ENCODE peak calls at places on chromosome 9, in seven cellular contexts. R is neuronal stem cell, P is MM.1S, B is endothelial cell of umbilical vein, H is mesendoderm, F is GM23248, Y is OCI-LY7. D is an unnamed sample.

GRCh38 chr9:68844623-68845612 is 139.9 kb downstream of the PIP5K1B start:
- DNase-seq in F (peak; percentile 36), B (peak; percentile 15), R (no peak), P (peak; percentile 74), Y (peak; percentile 67), H (peak; percentile 65), D (peak; percentile 75)

GRCh38 chr9:130912932-130913598 is 16.5 kb upstream of the QRFP start:
- DNase-seq in B (peak; percentile 37), F (peak; percentile 96), Y (no peak), H (no peak), R (no peak), P (no peak), D (no peak)

GRCh38 chr9:77877976-77878375 is 153.6 kb downstream of the GNAQ start:
- DNase-seq in R (no peak), Y (no peak), P (no peak), F (no peak), H (no peak), B (no peak), D (no peak)

GRCh38 chr9:124079176-124079925 is 67.8 kb downstream of the LHX2 start:
- DNase-seq in P (no peak), B (peak; percentile 33), Y (no peak), R (no peak), H (peak; percentile 97), F (peak; percentile 75), D (no peak)

GRCh38 chr9:99037768-99038167 is 67.1 kb upstream of the TGFBR1 start:
- DNase-seq in B (no peak), H (no peak), R (no peak), P (no peak), F (peak; percentile 70), Y (no peak), D (no peak)

GRCh38 chr9:36461341-36461740 is 61.3 kb upstream of the RNF38 start:
- DNase-seq in B (no peak), Y (no peak), H (no peak), P (no peak), F (peak; percentile 30), R (no peak), D (no peak)

GRCh38 chr9:114738581-114739316 is 56.8 kb upstream of the TEX48 start:
- DNase-seq in F (peak; percentile 95), Y (peak; percentile 78), P (peak; percentile 71), H (peak; percentile 85), B (peak; percentile 89), R (peak; percentile 60), D (peak; percentile 92)

GRCh38 chr9:95363051-95363841 is 45.7 kb upstream of the FANCC start:
- DNase-seq in R (no peak), F (no peak), P (no peak), B (no peak), H (no peak), Y (no peak), D (no peak)

GRCh38 chr9:127522727-127523126 is 71.4 kb downstream of the LRSAM1 start:
- DNase-seq in Y (no peak), R (no peak), B (no peak), F (peak; percentile 59), H (no peak), P (no peak), D (no peak)

GRCh38 chr9:115013998-115014397 is 83.6 kb upstream of the TNFSF8 start:
- DNase-seq in B (peak; percentile 47), H (peak; percentile 83), R (peak; percentile 57), P (peak; percentile 76), F (peak; percentile 83), Y (peak; percentile 83), D (peak; percentile 88)

GRCh38 chr9:33867747-33868429 is 50.9 kb downstream of the UBE2R2 start:
- DNase-seq in Y (peak; percentile 37), P (no peak), H (no peak), B (peak; percentile 31), F (peak; percentile 71), R (no peak), D (no peak)

DNA sequence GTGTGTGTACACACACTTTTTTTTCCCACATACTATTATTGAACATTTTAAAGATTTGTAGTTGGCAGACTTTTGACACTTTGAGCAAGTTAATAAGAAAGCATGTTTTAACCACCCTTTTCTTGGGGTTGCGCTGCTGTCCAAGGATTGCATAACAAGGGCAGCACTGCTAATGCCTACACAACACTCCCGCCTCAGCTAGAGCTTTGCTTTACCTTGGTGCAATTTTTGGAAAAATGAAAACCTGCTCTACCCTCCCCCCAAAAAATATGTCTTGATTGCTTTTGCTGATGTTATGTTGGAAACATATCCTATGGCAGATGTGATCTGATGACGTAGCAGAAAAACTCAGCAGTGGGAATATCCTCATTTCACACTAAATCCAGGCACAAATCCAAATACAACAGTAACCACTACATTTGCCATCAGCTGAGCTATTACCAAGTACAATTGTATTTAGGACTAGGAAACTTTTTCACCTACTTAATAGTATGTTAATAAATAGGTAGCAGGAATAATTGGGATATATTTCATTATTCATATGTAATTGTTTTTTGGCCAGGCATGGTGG is 51.6 kb downstream of the UBE2R2 start:
- DNase-seq in H (no peak), B (peak; percentile 92), R (no peak), F (peak; percentile 79), P (no peak), Y (no peak), D (no peak)
- H3K4me1 ChIP-seq in H (no peaks in the 10 kb centered on the region), B (peaks cover 12% of the 10 kb centered on the region), R (peaks cover 4% of the 10 kb centered on the region), F (peaks cover 28% of the 10 kb centered on the region), P (no peaks in the 10 kb centered on the region), Y (peaks cover 75% of the 10 kb centered on the region), D (peaks cover 52% of the 10 kb centered on the region)

GRCh38 chr9:38401994-38402393 is 9.5 kb downstream of the ALDH1B1 start:
- DNase-seq in P (no peak), Y (no peak), F (no peak), B (no peak), H (no peak), R (no peak), D (no peak)

GRCh38 chr9:38404314-38404713 is 11.8 kb downstream of the ALDH1B1 start:
- DNase-seq in R (no peak), H (no peak), F (no peak), Y (no peak), P (no peak), B (no peak), D (no peak)

GRCh38 chr9:38408719-38409118 is 15.5 kb downstream of the IGFBPL1 start:
- DNase-seq in Y (no peak), B (no peak), F (no peak), H (no peak), R (no peak), P (no peak), D (no peak)

GRCh38 chr9:38406476-38407186 is 14.1 kb downstream of the ALDH1B1 start:
- DNase-seq in F (no peak), P (no peak), Y (no peak), H (no peak), R (no peak), B (no peak), D (no peak)

GRCh38 chr9:38405841-38406240 is 13.3 kb downstream of the ALDH1B1 start:
- DNase-seq in P (no peak), Y (no peak), R (no peak), H (no peak), B (no peak), F (peak; percentile 47), D (no peak)
- H3K4me2 ChIP-seq in P (no peak overlapping the region), Y (no peak overlapping the region), R (no peak overlapping the region), H (no peak overlapping the region), B (no peak overlapping the region), F (no peak overlapping the region), D (no peak overlapping the region)

DNA sequence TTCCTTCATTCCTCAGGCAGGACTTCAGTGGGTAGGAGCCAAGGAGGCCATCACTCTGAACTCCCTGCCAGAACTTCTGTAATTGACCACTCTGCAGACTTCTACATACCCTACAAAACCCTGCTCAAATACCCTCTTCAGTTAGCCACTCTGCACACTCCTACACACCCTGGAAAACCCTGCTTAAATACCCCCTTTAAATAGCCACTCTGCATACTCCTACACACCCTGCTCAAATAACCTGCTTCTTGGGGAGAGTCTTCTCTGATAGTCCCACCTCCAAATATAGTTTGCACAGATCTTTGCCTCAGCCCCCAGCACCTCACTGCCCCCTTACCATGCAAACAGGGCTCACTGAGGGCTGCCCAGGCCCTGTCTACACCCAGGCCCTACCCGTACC is 18.6 kb upstream of the CARD19 start:
- DNase-seq in F (no peak), H (no peak), P (no peak), Y (no peak), R (no peak), B (no peak), D (no peak)
- H3K36me3 ChIP-seq in F (no peaks in the 10 kb centered on the region), H (no peaks in the 10 kb centered on the region), P (no peaks in the 10 kb centered on the region), Y (peaks cover 70% of the 10 kb centered on the region), R (no peaks in the 10 kb centered on the region), B (no peaks in the 10 kb centered on the region), D (no peaks in the 10 kb centered on the region)

DNA sequence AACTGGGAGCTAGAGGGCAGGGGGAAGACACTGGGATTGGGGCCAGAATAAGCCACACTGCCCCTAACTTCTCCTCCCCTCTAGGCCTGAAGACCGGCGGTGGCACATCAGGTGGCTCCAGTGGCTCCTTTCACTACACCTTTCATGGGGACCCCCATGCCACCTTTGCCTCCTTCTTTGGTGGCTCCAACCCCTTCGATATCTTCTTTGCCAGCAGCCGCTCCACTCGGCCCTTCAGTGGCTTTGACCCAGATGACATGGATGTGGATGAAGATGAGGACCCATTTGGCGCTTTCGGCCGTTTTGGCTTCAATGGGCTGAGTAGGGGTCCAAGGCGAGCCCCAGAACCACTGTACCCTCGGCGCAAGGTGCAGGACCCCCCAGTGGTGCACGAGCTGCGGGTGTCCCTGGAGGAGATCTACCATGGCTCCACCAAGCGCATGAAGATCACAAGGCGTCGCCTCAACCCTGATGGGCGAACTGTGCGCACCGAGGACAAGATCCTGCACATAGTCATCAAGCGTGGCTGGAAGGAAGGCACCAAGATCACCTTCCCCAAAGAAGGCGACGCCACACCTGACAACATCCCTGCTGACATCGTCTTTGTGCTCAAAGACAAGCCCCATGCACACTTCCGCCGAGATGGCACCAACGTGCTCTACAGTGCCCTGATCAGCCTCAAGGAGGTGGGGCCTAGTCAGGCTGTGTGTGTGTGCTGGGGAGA is 6.8 kb downstream of the DNAJB5 start:
- DNase-seq in P (no peak), B (no peak), F (no peak), Y (no peak), R (no peak), H (no peak), D (no peak)
- H3K4me1 ChIP-seq in P (no peaks in the 10 kb centered on the region), B (peaks cover 34% of the 10 kb centered on the region), F (peaks cover 60% of the 10 kb centered on the region), Y (peaks cover 9% of the 10 kb centered on the region), R (peaks cover 16% of the 10 kb centered on the region), H (peaks cover 30% of the 10 kb centered on the region), D (no peaks in the 10 kb centered on the region)

GRCh38 chr9:116737137-116737546 is 50.0 kb downstream of the TRIM32 start:
- DNase-seq in P (peak; percentile 68), H (peak; percentile 92), B (peak; percentile 46), F (peak; percentile 92), R (peak; percentile 84), Y (peak; percentile 78), D (peak; percentile 95)
- H3K4me2 ChIP-seq in P (peak overlapping the region; percentile 27), H (no peak overlapping the region), B (no peak overlapping the region), F (peak overlapping the region; percentile 65), R (no peak overlapping the region), Y (no peak overlapping the region), D (peak overlapping the region; percentile 62)

GRCh38 chr9:132901859-132902831 is 23.4 kb downstream of the SPACA9 start:
- DNase-seq in H (peak; percentile 90), B (peak; percentile 85), Y (peak; percentile 76), F (peak; percentile 93), P (peak; percentile 79), R (peak; percentile 76), D (peak; percentile 94)
- H3K36me3 ChIP-seq in H (peaks cover 4% of the 10 kb centered on the region), B (peaks cover 38% of the 10 kb centered on the region), Y (peaks cover 54% of the 10 kb centered on the region), F (peaks cover 52% of the 10 kb centered on the region), P (no peaks in the 10 kb centered on the region), R (peaks cover 97% of the 10 kb centered on the region), D (peaks cover 16% of the 10 kb centered on the region)

D was measured in Karpas-422.